ENCODE peak calls at places on chromosome 4, in ten cellular contexts. One of them, this sample, is unnamed.

GRCh38 chr4:105146286-105147219 is at the start of gene TET2:
- DNase-seq in breast epithelium: peak
- DNase-seq in spleen: peak
- DNase-seq in lower leg skin: peak
- DNase-seq in stomach: peak
- DNase-seq in right lobe of liver: peak
- DNase-seq in H54: peak
- DNase-seq in IMR-90: peak
- DNase-seq in body of pancreas: peak
- DNase-seq in heart left ventricle: peak
- DNase-seq in this sample: peak

GRCh38 chr4:165844151-165844550 is 28.9 kb upstream of the TLL1 start:
- DNase-seq in lower leg skin: no peak
- DNase-seq in right lobe of liver: no peak
- DNase-seq in breast epithelium: no peak
- DNase-seq in spleen: no peak
- DNase-seq in H54: no peak
- DNase-seq in body of pancreas: no peak
- DNase-seq in stomach: no peak
- DNase-seq in heart left ventricle: no peak
- DNase-seq in IMR-90: no peak
- DNase-seq in this sample: no peak

GRCh38 chr4:13455411-13455810 is 28.7 kb downstream of the RAB28 start:
- DNase-seq in body of pancreas: no peak
- DNase-seq in spleen: no peak
- DNase-seq in heart left ventricle: no peak
- DNase-seq in H54: no peak
- DNase-seq in lower leg skin: no peak
- DNase-seq in IMR-90: peak
- DNase-seq in breast epithelium: no peak
- DNase-seq in right lobe of liver: no peak
- DNase-seq in stomach: no peak
- DNase-seq in this sample: no peak

GRCh38 chr4:41364871-41365270 is 108.1 kb downstream of the UCHL1 start:
- DNase-seq in body of pancreas: no peak
- DNase-seq in stomach: no peak
- DNase-seq in right lobe of liver: no peak
- DNase-seq in IMR-90: no peak
- DNase-seq in lower leg skin: no peak
- DNase-seq in spleen: no peak
- DNase-seq in breast epithelium: no peak
- DNase-seq in heart left ventricle: no peak
- DNase-seq in H54: no peak
- DNase-seq in this sample: no peak

GRCh38 chr4:2685541-2685940 is 70.6 kb downstream of the TNIP2 start:
- DNase-seq in breast epithelium: no peak
- DNase-seq in heart left ventricle: no peak
- DNase-seq in lower leg skin: no peak
- DNase-seq in stomach: no peak
- DNase-seq in H54: no peak
- DNase-seq in IMR-90: peak
- DNase-seq in right lobe of liver: no peak
- DNase-seq in body of pancreas: no peak
- DNase-seq in spleen: no peak
- DNase-seq in this sample: no peak

GRCh38 chr4:2866891-2867290 is 23.2 kb downstream of the ADD1 start:
- DNase-seq in right lobe of liver: no peak
- DNase-seq in breast epithelium: no peak
- DNase-seq in H54: no peak
- DNase-seq in spleen: no peak
- DNase-seq in lower leg skin: no peak
- DNase-seq in heart left ventricle: no peak
- DNase-seq in IMR-90: peak
- DNase-seq in body of pancreas: no peak
- DNase-seq in stomach: no peak
- DNase-seq in this sample: no peak

GRCh38 chr4:138204507-138204906 is 37.6 kb downstream of the SLC7A11 start:
- DNase-seq in H54: no peak
- DNase-seq in body of pancreas: no peak
- DNase-seq in heart left ventricle: no peak
- DNase-seq in IMR-90: no peak
- DNase-seq in breast epithelium: no peak
- DNase-seq in stomach: no peak
- DNase-seq in spleen: no peak
- DNase-seq in right lobe of liver: no peak
- DNase-seq in lower leg skin: no peak
- DNase-seq in this sample: no peak

GRCh38 chr4:84740071-84740470 is 157.1 kb downstream of the CDS1 start:
- DNase-seq in IMR-90: no peak
- DNase-seq in H54: no peak
- DNase-seq in right lobe of liver: no peak
- DNase-seq in heart left ventricle: no peak
- DNase-seq in breast epithelium: no peak
- DNase-seq in stomach: no peak
- DNase-seq in spleen: no peak
- DNase-seq in lower leg skin: no peak
- DNase-seq in body of pancreas: no peak
- DNase-seq in this sample: no peak

DNA sequence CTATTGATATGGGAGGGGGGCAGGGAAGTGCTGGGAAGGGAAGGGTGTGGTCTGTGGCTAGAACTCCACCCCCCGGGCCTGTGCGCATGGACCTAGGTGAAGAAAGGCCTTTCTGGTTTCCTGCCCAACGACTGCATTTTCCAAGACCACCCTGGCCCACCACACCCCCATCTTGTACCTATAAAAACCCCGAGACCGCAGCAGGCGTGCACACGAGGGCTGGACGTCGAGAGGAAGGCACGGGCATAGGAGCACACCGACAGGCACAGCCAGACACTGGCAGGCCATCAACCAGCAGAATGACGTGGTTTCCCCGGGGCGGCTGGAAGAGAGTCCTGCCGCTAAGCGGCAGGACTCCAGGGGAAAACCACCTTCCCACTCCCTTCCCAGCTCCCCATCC is 981.1 kb downstream of the PCDH7 start:
- DNase-seq in stomach: no peak
- DNase-seq in right lobe of liver: no peak
- DNase-seq in H54: no peak
- DNase-seq in breast epithelium: no peak
- DNase-seq in lower leg skin: no peak
- DNase-seq in body of pancreas: no peak
- DNase-seq in spleen: no peak
- DNase-seq in IMR-90: no peak
- DNase-seq in heart left ventricle: no peak
- DNase-seq in this sample: no peak
- TF ChIP-seq POLR2A in stomach: no peak
- TF ChIP-seq POLR2A in right lobe of liver: no peak
- TF ChIP-seq POLR2A in H54: no peak
- TF ChIP-seq POLR2A in breast epithelium: no peak
- TF ChIP-seq POLR2A in lower leg skin: no peak
- TF ChIP-seq POLR2A in body of pancreas: no peak
- TF ChIP-seq POLR2A in spleen: no peak
- TF ChIP-seq POLR2A in IMR-90: no peak
- TF ChIP-seq POLR2A in heart left ventricle: no peak
- TF ChIP-seq POLR2A in this sample: no peak

GRCh38 chr4:10077101-10077491 is 39.5 kb downstream of the WDR1 start:
- DNase-seq in IMR-90: no peak
- DNase-seq in spleen: no peak
- DNase-seq in body of pancreas: peak
- DNase-seq in heart left ventricle: no peak
- DNase-seq in stomach: peak
- DNase-seq in right lobe of liver: peak
- DNase-seq in lower leg skin: peak
- DNase-seq in H54: no peak
- DNase-seq in breast epithelium: no peak
- DNase-seq in this sample: no peak

GRCh38 chr4:10079256-10079655 is 37.3 kb downstream of the WDR1 start:
- DNase-seq in lower leg skin: peak
- DNase-seq in breast epithelium: no peak
- DNase-seq in body of pancreas: peak
- DNase-seq in IMR-90: no peak
- DNase-seq in spleen: peak
- DNase-seq in stomach: peak
- DNase-seq in H54: no peak
- DNase-seq in heart left ventricle: no peak
- DNase-seq in right lobe of liver: peak
- DNase-seq in this sample: no peak

GRCh38 chr4:10078481-10079233 is 37.9 kb downstream of the WDR1 start:
- DNase-seq in IMR-90: no peak
- DNase-seq in lower leg skin: peak
- DNase-seq in H54: no peak
- DNase-seq in heart left ventricle: no peak
- DNase-seq in right lobe of liver: peak
- DNase-seq in stomach: peak
- DNase-seq in body of pancreas: no peak
- DNase-seq in breast epithelium: no peak
- DNase-seq in spleen: no peak
- DNase-seq in this sample: no peak

GRCh38 chr4:10075953-10076391 is 40.6 kb downstream of the WDR1 start:
- DNase-seq in spleen: no peak
- DNase-seq in body of pancreas: peak
- DNase-seq in IMR-90: no peak
- DNase-seq in H54: no peak
- DNase-seq in right lobe of liver: peak
- DNase-seq in lower leg skin: peak
- DNase-seq in heart left ventricle: no peak
- DNase-seq in breast epithelium: no peak
- DNase-seq in stomach: peak
- DNase-seq in this sample: no peak

DNA sequence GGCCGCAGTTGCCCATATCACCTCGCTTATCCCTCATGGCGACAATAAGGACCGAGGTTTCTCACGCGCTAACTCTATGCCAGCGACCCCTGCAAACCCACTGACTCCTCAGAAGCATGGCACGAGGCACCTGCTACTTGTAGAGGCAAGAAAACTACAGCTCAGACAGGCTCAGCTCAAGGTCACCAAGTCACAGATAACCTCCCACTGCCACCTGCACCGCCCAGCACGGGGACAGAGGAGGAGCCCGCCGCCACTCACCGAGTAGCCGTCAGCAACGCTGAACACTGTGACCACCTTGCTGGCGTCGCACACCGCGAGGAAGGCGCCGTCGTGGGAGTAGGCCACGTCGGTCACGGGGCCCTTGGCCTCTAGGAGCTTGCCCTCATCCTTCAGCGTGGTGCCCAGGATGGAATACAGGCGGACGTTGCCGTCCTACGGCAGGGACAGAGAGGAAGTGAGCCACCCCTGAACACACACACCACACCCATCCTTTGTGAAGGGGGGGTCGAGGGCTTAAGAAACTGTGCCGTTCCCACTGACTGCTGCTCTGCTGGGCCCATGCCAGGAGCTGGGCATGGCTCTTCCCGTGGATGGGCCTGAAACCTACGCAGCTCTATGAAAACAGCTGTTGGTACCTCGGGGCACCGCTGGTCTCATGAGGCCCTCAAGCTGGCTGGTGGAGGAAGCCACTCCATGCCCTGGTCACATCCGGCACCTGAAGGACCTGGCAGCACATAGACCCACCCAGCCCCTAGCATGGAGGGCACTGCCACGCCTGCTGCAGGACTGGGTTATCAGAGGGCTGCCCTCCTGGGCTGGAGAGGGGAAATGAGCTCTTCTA is 38.9 kb downstream of the WDR1 start:
- DNase-seq in stomach: peak
- DNase-seq in IMR-90: no peak
- DNase-seq in body of pancreas: peak
- DNase-seq in breast epithelium: no peak
- DNase-seq in right lobe of liver: peak
- DNase-seq in heart left ventricle: no peak
- DNase-seq in H54: no peak
- DNase-seq in spleen: no peak
- DNase-seq in lower leg skin: peak
- DNase-seq in this sample: no peak
- TF ChIP-seq POLR2A in stomach: no peak
- TF ChIP-seq POLR2A in IMR-90: no peak
- TF ChIP-seq POLR2A in body of pancreas: no peak
- TF ChIP-seq POLR2A in breast epithelium: no peak
- TF ChIP-seq POLR2A in right lobe of liver: no peak
- TF ChIP-seq POLR2A in heart left ventricle: no peak
- TF ChIP-seq POLR2A in H54: no peak
- TF ChIP-seq POLR2A in spleen: no peak
- TF ChIP-seq POLR2A in lower leg skin: no peak
- TF ChIP-seq POLR2A in this sample: no peak

GRCh38 chr4:103024996-103025395 is 5.5 kb upstream of the SLC9B1 start:
- DNase-seq in spleen: no peak
- DNase-seq in stomach: no peak
- DNase-seq in heart left ventricle: no peak
- DNase-seq in breast epithelium: no peak
- DNase-seq in right lobe of liver: no peak
- DNase-seq in H54: no peak
- DNase-seq in IMR-90: no peak
- DNase-seq in lower leg skin: no peak
- DNase-seq in body of pancreas: no peak
- DNase-seq in this sample: no peak

GRCh38 chr4:103018391-103019318 is 850 bp downstream of the SLC9B1 start:
- DNase-seq in body of pancreas: peak
- DNase-seq in H54: no peak
- DNase-seq in right lobe of liver: peak
- DNase-seq in spleen: no peak
- DNase-seq in lower leg skin: no peak
- DNase-seq in breast epithelium: peak
- DNase-seq in stomach: no peak
- DNase-seq in heart left ventricle: no peak
- DNase-seq in IMR-90: no peak
- DNase-seq in this sample: no peak

GRCh38 chr4:103021120-103021519 is 1.6 kb upstream of the SLC9B1 start:
- DNase-seq in IMR-90: no peak
- DNase-seq in stomach: no peak
- DNase-seq in heart left ventricle: no peak
- DNase-seq in lower leg skin: no peak
- DNase-seq in body of pancreas: no peak
- DNase-seq in right lobe of liver: no peak
- DNase-seq in breast epithelium: no peak
- DNase-seq in H54: no peak
- DNase-seq in spleen: no peak
- DNase-seq in this sample: no peak

DNA sequence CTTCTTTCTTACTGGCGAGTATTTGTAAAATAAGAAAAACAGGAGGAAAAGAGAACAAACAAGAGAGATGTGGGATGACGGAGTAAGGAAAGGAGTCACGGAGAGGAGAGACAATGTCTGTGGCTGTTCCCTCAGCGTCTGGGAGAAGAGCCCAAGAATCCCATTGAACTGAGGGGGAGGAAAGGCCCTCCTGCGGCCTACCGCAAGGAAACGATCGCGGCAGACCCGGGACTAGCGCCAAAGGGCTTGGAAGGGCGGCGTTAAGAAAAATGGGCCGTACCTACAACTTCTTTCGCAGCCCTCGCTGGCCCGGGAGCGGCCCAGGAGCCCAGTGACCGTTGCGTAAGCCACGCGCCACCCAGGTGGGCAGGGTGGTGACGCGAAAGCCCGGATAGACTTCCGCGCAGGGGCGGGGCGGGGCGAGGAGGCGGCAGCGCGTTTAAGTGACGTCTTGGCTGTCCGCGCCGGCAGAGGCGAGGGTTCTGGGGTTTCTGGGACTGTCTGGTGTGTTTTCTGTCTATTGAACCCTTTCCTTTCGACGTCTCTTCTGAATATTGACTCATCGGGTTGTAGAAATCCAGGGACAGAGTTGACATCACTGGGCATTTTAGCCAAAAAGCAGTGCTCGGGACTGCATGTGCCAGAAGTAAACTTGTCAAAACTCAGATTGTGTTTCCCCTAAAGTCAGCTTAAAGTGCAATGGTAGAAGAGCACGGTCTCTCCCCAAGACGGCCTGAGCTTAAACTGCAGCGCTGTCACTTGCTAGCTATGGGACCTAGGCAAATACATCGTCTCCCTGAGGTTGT is at the start of gene SLC9B1:
- DNase-seq in lower leg skin: peak
- DNase-seq in heart left ventricle: peak
- DNase-seq in spleen: peak
- DNase-seq in right lobe of liver: peak
- DNase-seq in H54: peak
- DNase-seq in body of pancreas: peak
- DNase-seq in breast epithelium: peak
- DNase-seq in IMR-90: peak
- DNase-seq in stomach: peak
- DNase-seq in this sample: peak
- TF ChIP-seq POLR2A in lower leg skin: peak
- TF ChIP-seq POLR2A in heart left ventricle: peak
- TF ChIP-seq POLR2A in spleen: no peak
- TF ChIP-seq POLR2A in right lobe of liver: peak
- TF ChIP-seq POLR2A in H54: peak
- TF ChIP-seq POLR2A in body of pancreas: peak
- TF ChIP-seq POLR2A in breast epithelium: peak
- TF ChIP-seq POLR2A in IMR-90: peak
- TF ChIP-seq POLR2A in stomach: peak
- TF ChIP-seq POLR2A in this sample: peak

DNA sequence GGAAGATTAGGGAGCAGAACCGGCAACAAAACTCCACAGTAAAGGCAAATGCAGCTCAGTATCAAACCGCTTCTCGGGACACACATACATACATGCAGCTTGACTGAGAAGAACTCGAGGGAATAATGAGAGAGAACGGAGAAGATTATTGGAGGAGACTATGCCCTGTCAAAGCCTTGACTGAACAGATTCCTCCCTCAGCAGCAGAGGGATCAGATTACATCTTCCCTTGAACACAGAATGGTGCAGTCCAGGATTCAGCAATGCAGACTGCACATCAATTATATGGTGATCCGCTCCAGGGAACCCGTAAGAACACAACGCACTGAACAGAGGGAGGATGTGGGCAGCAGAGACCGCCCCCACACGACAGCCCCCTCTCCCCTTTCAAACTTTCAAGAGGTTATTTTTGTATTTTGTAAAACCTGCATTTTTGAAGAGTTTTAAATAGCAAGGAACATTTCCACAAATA is 183.2 kb downstream of the FBXW7 start:
- DNase-seq in IMR-90: peak
- DNase-seq in right lobe of liver: no peak
- DNase-seq in lower leg skin: peak
- DNase-seq in spleen: peak
- DNase-seq in stomach: no peak
- DNase-seq in H54: peak
- DNase-seq in breast epithelium: peak
- DNase-seq in heart left ventricle: peak
- DNase-seq in body of pancreas: peak
- DNase-seq in this sample: no peak
- TF ChIP-seq POLR2A in IMR-90: peak
- TF ChIP-seq POLR2A in right lobe of liver: peak
- TF ChIP-seq POLR2A in lower leg skin: no peak
- TF ChIP-seq POLR2A in spleen: no peak
- TF ChIP-seq POLR2A in stomach: no peak
- TF ChIP-seq POLR2A in H54: peak
- TF ChIP-seq POLR2A in breast epithelium: peak
- TF ChIP-seq POLR2A in heart left ventricle: peak
- TF ChIP-seq POLR2A in body of pancreas: peak
- TF ChIP-seq POLR2A in this sample: no peak